ENCODE peak calls at places on chromosomes 2 and 18, in nine cellular contexts. R, L, F, P, H, Y, A, Z and X are unnamed samples.

GRCh38 chr2:121220995-121221394 is 64.0 kb downstream of the TFCP2L1 start:
- DNase-seq in R (peak; percentile 16), L (no peak), F (peak; percentile 68), P (no peak), H (no peak), Y (no peak), A (peak; percentile 88), Z (no peak), X (no peak)

GRCh38 chr18:25604909-25605247 is 252.9 kb upstream of the ZNF521 start:
- DNase-seq in R (no peak), L (no peak), F (no peak), P (no peak), H (no peak), Y (no peak), A (no peak), Z (no peak), X (no peak)

GRCh38 chr2:37600735-37601134 is 70.7 kb downstream of the CDC42EP3 start:
- DNase-seq in R (no peak), L (no peak), F (no peak), P (no peak), H (no peak), Y (peak; percentile 93), A (no peak), Z (no peak), X (no peak)

GRCh38 chr2:98768765-98769476 is 38.0 kb upstream of the MGAT4A start:
- DNase-seq in R (no peak), L (no peak), F (peak; percentile 52), P (no peak), H (no peak), Y (no peak), A (peak; percentile 71), Z (no peak), X (no peak)

GRCh38 chr2:101386599-101387150 is 628 bp downstream of the CREG2 start:
- DNase-seq in R (no peak), L (no peak), F (no peak), P (no peak), H (no peak), Y (no peak), A (no peak), Z (no peak), X (peak; percentile 23)

GRCh38 chr2:126687086-126687485 is 31.1 kb downstream of the GYPC start:
- DNase-seq in R (no peak), L (no peak), F (no peak), P (no peak), H (no peak), Y (no peak), A (no peak), Z (no peak), X (no peak)

GRCh38 chr2:201642579-201643215 is 606 bp downstream of the TMEM237 start:
- DNase-seq in R (peak; percentile 26), L (peak; percentile 74), F (peak; percentile 85), P (peak; percentile 71), H (peak; percentile 87), Y (peak; percentile 33), A (peak; percentile 67), Z (peak; percentile 82), X (peak; percentile 89)

GRCh38 chr2:234368861-234369261 is 128.0 kb downstream of the ARL4C start:
- DNase-seq in R (peak; percentile 68), L (no peak), F (peak; percentile 85), P (no peak), H (no peak), Y (peak; percentile 42), A (peak; percentile 71), Z (no peak), X (no peak)

GRCh38 chr2:64653174-64654062 is at the start of gene SERTAD2:
- DNase-seq in R (no peak), L (peak; percentile 82), F (peak; percentile 81), P (peak; percentile 88), H (peak; percentile 87), Y (peak; percentile 81), A (peak; percentile 77), Z (peak; percentile 72), X (peak; percentile 82)